ENCODE peak calls at places on chromosomes 11 and 22, in eight cellular contexts. D is foreskin keratinocyte; X is AG09319; Q is adipocyte; P is H1; U is activated CD4-positive, alpha-beta T cell treated with anti-CD3 and anti-CD28 coated beads, Interleukin-2, amount 50 U/mL, for 4 hours; O is left ventricle myocardium superior; R is left kidney. Y is an unnamed sample.

GRCh38 chr11:123674297-123674696 is 19.9 kb upstream of the SCN3B start:
- DNase-seq in U (no peak), O (no peak), R (no peak), Q (no peak), D (peak), P (no peak), X (no peak), Y (no peak)

GRCh38 chr11:112302226-112302868 is 41.7 kb upstream of the PLET1 start:
- DNase-seq in D (no peak), O (no peak), Q (peak), R (peak), P (no peak), U (no peak), X (no peak), Y (no peak)

GRCh38 chr11:124600924-124601323 is 10.3 kb upstream of the PANX3 start:
- DNase-seq in O (no peak), Q (no peak), D (no peak), U (no peak), P (no peak), R (no peak), X (no peak), Y (no peak)

GRCh38 chr22:39142088-39142667 is 10.3 kb downstream of the CBX7 start:
- DNase-seq in O (no peak), R (no peak), X (no peak), P (no peak), Q (no peak), U (no peak), D (no peak), Y (no peak)

GRCh38 chr11:126327280-126328000 is 23.6 kb downstream of the DCPS start:
- DNase-seq in Q (no peak), R (no peak), D (no peak), P (no peak), X (no peak), O (no peak), U (no peak), Y (no peak)

GRCh38 chr11:100735949-100736675 is 49.0 kb downstream of the ARHGAP42 start:
- DNase-seq in X (no peak), Q (peak), O (no peak), P (no peak), R (no peak), U (no peak), D (no peak), Y (no peak)

GRCh38 chr22:43205748-43206514 is 19.0 kb upstream of the TTLL12 start:
- DNase-seq in R (no peak), Q (no peak), P (no peak), X (no peak), O (no peak), U (peak), D (no peak), Y (no peak)

GRCh38 chr11:17764446-17765218 is 30.1 kb downstream of the KCNC1 start:
- DNase-seq in O (no peak), D (no peak), R (peak), P (no peak), U (no peak), Q (no peak), X (no peak), Y (peak)

GRCh38 chr11:612201-612960 is 3.4 kb downstream of the IRF7 start:
- DNase-seq in U (no peak), Q (peak), O (no peak), X (no peak), D (no peak), R (no peak), P (no peak), Y (no peak)

GRCh38 chr11:2328656-2329354 is 27.0 kb downstream of the TSPAN32 start:
- DNase-seq in R (no peak), U (no peak), X (no peak), Q (no peak), D (no peak), O (no peak), P (no peak), Y (no peak)

GRCh38 chr11:63485777-63486176 is 5.2 kb downstream of the PLAAT5 start:
- DNase-seq in U (no peak), D (no peak), X (no peak), P (no peak), Q (no peak), R (no peak), O (no peak), Y (no peak)

GRCh38 chr11:124612567-124613245 is 1.5 kb downstream of the PANX3 start:
- DNase-seq in D (no peak), U (no peak), R (peak), P (no peak), O (no peak), Q (peak), X (no peak), Y (no peak)

GRCh38 chr11:2512431-2513407 is 67.9 kb downstream of the KCNQ1 start:
- DNase-seq in O (peak), U (no peak), P (no peak), Q (no peak), R (no peak), X (no peak), D (no peak), Y (peak)

GRCh38 chr11:107293677-107294344 is 163.8 kb downstream of the CWF19L2 start:
- DNase-seq in R (peak), X (no peak), P (peak), U (no peak), O (no peak), Q (no peak), D (no peak), Y (no peak)

GRCh38 chr11:1750840-1751520 is 585 bp upstream of the IFITM10 start:
- DNase-seq in R (no peak), P (no peak), U (no peak), Q (no peak), X (no peak), O (no peak), D (no peak), Y (peak)

GRCh38 chr11:18741783-18742182 is 15.8 kb upstream of the IGSF22 start:
- DNase-seq in Q (no peak), O (no peak), P (no peak), U (no peak), D (no peak), R (no peak), X (no peak), Y (no peak)

GRCh38 chr11:79438631-79439429 is 2.0 kb downstream of the TENM4 start:
- DNase-seq in U (no peak), R (peak), D (no peak), P (no peak), Q (peak), O (peak), X (no peak), Y (no peak)

GRCh38 chr11:62921573-62922188 is 518 bp upstream of the CHRM1 start:
- DNase-seq in O (no peak), R (peak), X (no peak), Q (peak), D (no peak), P (no peak), U (no peak), Y (no peak)

GRCh38 chr11:8006349-8006977 is 19.3 kb downstream of the EIF3F start:
- DNase-seq in D (no peak), X (peak), O (no peak), Q (peak), R (peak), P (no peak), U (peak), Y (no peak)

GRCh38 chr11:27592111-27592780 is 85.7 kb upstream of the LIN7C start:
- DNase-seq in X (no peak), O (no peak), D (no peak), P (no peak), Q (peak), R (no peak), U (no peak), Y (no peak)

Y was measured in lower lobe of right lung.